ENCODE peak calls at places on chromosomes 1 and 21, in ten cellular contexts. P, Z, K, A, E, I, V, G, Q and R are unnamed samples.

GRCh38 chr1:166113031-166113430 is 53.8 kb downstream of the FAM78B start:
- DNase-seq in P (no peak), Z (no peak), K (no peak), A (no peak), E (no peak), I (no peak), V (no peak), G (no peak), Q (no peak), R (no peak)

GRCh38 chr1:46284597-46285564 is 18.5 kb downstream of the LRRC41 start:
- DNase-seq in P (no peak), Z (no peak), K (no peak), A (no peak), E (no peak), I (no peak), V (no peak), G (no peak), Q (no peak), R (no peak)

GRCh38 chr1:180141381-180141934 is 13.2 kb upstream of the QSOX1 start:
- DNase-seq in P (no peak), Z (no peak), K (no peak), A (no peak), E (no peak), I (no peak), V (no peak), G (no peak), Q (no peak), R (no peak)

GRCh38 chr1:236016083-236016482 is 48.8 kb downstream of the NID1 start:
- DNase-seq in P (no peak), Z (peak; percentile 65), K (no peak), A (peak; percentile 87), E (no peak), I (no peak), V (peak; percentile 77), G (peak; percentile 47), Q (no peak), R (no peak)

GRCh38 chr21:16978309-16978895 is 534.4 kb upstream of the CXADR start:
- DNase-seq in P (peak; percentile 78), Z (no peak), K (no peak), A (no peak), E (no peak), I (no peak), V (no peak), G (no peak), Q (no peak), R (peak; percentile 23)

GRCh38 chr1:100622037-100622436 is 84.1 kb downstream of the GPR88 start:
- DNase-seq in P (no peak), Z (no peak), K (no peak), A (no peak), E (peak; percentile 97), I (peak; percentile 40), V (no peak), G (peak; percentile 97), Q (peak; percentile 96), R (no peak)

GRCh38 chr21:37461494-37461893 is 94.9 kb downstream of the DYRK1A start:
- DNase-seq in P (no peak), Z (no peak), K (no peak), A (no peak), E (no peak), I (no peak), V (no peak), G (peak; percentile 25), Q (no peak), R (no peak)

GRCh38 chr1:2594641-2595131 is 8.1 kb downstream of the PRXL2B start:
- DNase-seq in P (no peak), Z (no peak), K (no peak), A (no peak), E (no peak), I (no peak), V (peak; percentile 61), G (no peak), Q (no peak), R (peak; percentile 52)

GRCh38 chr1:182384387-182384960 is 7.1 kb downstream of the GLUL start:
- DNase-seq in P (no peak), Z (no peak), K (no peak), A (peak; percentile 36), E (no peak), I (no peak), V (no peak), G (no peak), Q (no peak), R (no peak)

GRCh38 chr1:92273039-92273438 is 25.7 kb downstream of the GLMN start:
- DNase-seq in P (no peak), Z (no peak), K (no peak), A (no peak), E (no peak), I (no peak), V (no peak), G (no peak), Q (no peak), R (no peak)

GRCh38 chr1:59699227-59699847 is 115.4 kb upstream of the HOOK1 start:
- DNase-seq in P (no peak), Z (no peak), K (no peak), A (no peak), E (peak; percentile 65), I (no peak), V (no peak), G (peak; percentile 71), Q (peak; percentile 62), R (no peak)

GRCh38 chr1:117695796-117696505 is 90.1 kb downstream of the TENT5C start:
- DNase-seq in P (no peak), Z (peak; percentile 44), K (no peak), A (no peak), E (peak; percentile 59), I (no peak), V (peak; percentile 80), G (peak; percentile 89), Q (peak; percentile 42), R (no peak)

GRCh38 chr1:208207388-208208131 is 36.6 kb downstream of the PLXNA2 start:
- DNase-seq in P (no peak), Z (peak; percentile 72), K (peak; percentile 77), A (no peak), E (no peak), I (peak; percentile 87), V (peak; percentile 88), G (peak; percentile 98), Q (peak; percentile 97), R (no peak)

GRCh38 chr1:3593745-3594144 is 17.6 kb downstream of the MEGF6 start:
- DNase-seq in P (no peak), Z (no peak), K (no peak), A (no peak), E (no peak), I (no peak), V (no peak), G (no peak), Q (peak; percentile 59), R (no peak)

GRCh38 chr1:59126361-59126760 is 170.5 kb upstream of the FGGY start:
- DNase-seq in P (no peak), Z (no peak), K (no peak), A (no peak), E (no peak), I (no peak), V (no peak), G (no peak), Q (no peak), R (no peak)

GRCh38 chr21:32772281-32773047 is 909 bp upstream of the PAXBP1 start:
- DNase-seq in P (no peak), Z (no peak), K (peak; percentile 19), A (no peak), E (peak; percentile 36), I (no peak), V (no peak), G (peak; percentile 24), Q (peak; percentile 60), R (peak; percentile 55)

GRCh38 chr21:32770514-32771133 is 931 bp downstream of the PAXBP1 start:
- DNase-seq in P (no peak), Z (no peak), K (peak; percentile 14), A (no peak), E (peak; percentile 5), I (peak; percentile 36), V (peak; percentile 72), G (no peak), Q (peak; percentile 53), R (no peak)

GRCh38 chr21:32764186-32764585 is 7.4 kb downstream of the PAXBP1 start:
- DNase-seq in P (no peak), Z (no peak), K (no peak), A (no peak), E (no peak), I (no peak), V (no peak), G (no peak), Q (no peak), R (no peak)

GRCh38 chr21:32771134-32771523 is 426 bp downstream of the PAXBP1 start:
- DNase-seq in P (peak; percentile 59), Z (peak; percentile 61), K (peak; percentile 30), A (peak; percentile 18), E (peak; percentile 50), I (peak; percentile 58), V (peak; percentile 80), G (peak; percentile 65), Q (no peak), R (peak; percentile 69)

DNA sequence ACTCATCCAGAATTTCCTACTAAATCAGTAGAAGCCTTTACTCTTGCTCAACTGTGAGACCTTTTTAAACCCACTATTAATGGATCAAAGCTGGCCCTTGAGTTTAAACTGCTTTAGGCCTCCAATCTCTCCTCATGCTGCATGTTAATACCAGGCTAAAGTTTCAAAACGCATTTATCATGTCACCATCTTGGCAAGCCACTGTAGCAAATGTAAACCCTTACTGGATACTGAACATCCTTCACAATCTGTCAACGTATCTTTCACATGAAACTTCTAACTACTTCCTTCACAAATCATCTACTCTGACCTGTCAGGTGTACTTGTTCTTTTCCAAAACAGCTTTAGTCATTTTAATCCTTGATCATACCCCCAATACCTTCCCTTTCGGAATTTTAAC is 3.0 kb downstream of the PAXBP1 start:
- DNase-seq in P (no peak), Z (no peak), K (no peak), A (no peak), E (no peak), I (no peak), V (no peak), G (no peak), Q (no peak), R (no peak)
- H3K4me1 ChIP-seq in P (peaks cover 3% of the 10 kb centered on the region), Z (peaks cover 32% of the 10 kb centered on the region), K (no peaks in the 10 kb centered on the region), A (peaks cover 8% of the 10 kb centered on the region), E (peaks cover 26% of the 10 kb centered on the region), I (peaks cover 1% of the 10 kb centered on the region), V (peaks cover 34% of the 10 kb centered on the region), G (peaks cover 15% of the 10 kb centered on the region), Q (peaks cover 28% of the 10 kb centered on the region), R (peaks cover 22% of the 10 kb centered on the region)

GRCh38 chr21:45640888-45641479 is 2.5 kb upstream of the PCBP3 start:
- DNase-seq in P (peak; percentile 88), Z (peak; percentile 35), K (no peak), A (no peak), E (peak; percentile 33), I (no peak), V (no peak), G (peak; percentile 87), Q (no peak), R (peak; percentile 48)
- H3K4me3 ChIP-seq in P (no peak overlapping the region), Z (no peak overlapping the region), K (no peak overlapping the region), A (no peak overlapping the region), E (no peak overlapping the region), I (no peak overlapping the region), V (no peak overlapping the region), G (no peak overlapping the region), Q (no peak overlapping the region), R (no peak overlapping the region)

GRCh38 chr1:36366091-36366661 is 19.5 kb downstream of the STK40 start:
- DNase-seq in P (peak; percentile 88), Z (peak; percentile 71), K (no peak), A (no peak), E (no peak), I (peak; percentile 39), V (no peak), G (peak; percentile 82), Q (no peak), R (no peak)
- TF ChIP-seq CTCF in P (peak; percentile 40), Z (no peak), K (no peak), A (no peak), E (no peak), I (no peak), V (no peak), G (peak; percentile 24), Q (no peak), R (no peak)

GRCh38 chr21:26165331-26165730 is 5.2 kb downstream of the APP start:
- DNase-seq in P (no peak), Z (no peak), K (no peak), A (no peak), E (peak; percentile 35), I (no peak), V (no peak), G (no peak), Q (no peak), R (no peak)
- H3K4me1 ChIP-seq in P (peaks cover 9% of the 10 kb centered on the region), Z (peaks cover 41% of the 10 kb centered on the region), K (peaks cover 15% of the 10 kb centered on the region), A (no peaks in the 10 kb centered on the region), E (peaks cover 41% of the 10 kb centered on the region), I (peaks cover 1% of the 10 kb centered on the region), V (peaks cover 10% of the 10 kb centered on the region), G (peaks cover 26% of the 10 kb centered on the region), Q (peaks cover 43% of the 10 kb centered on the region), R (peaks cover 4% of the 10 kb centered on the region)